ENCODE peak calls at places on chromosomes 4 and X, in four cellular contexts. X is WTC11, Z is K562, U is HepG2. I is an unnamed sample.

GRCh38 chr4:118398226-118399090 is 45.7 kb upstream of the PRSS12 start:
- DNase-seq in Z (no peak), U (no peak), X (no peak), I (peak)

GRCh38 chrX:150870487-150871340 is 27.8 kb downstream of the CD99L2 start:
- DNase-seq in X (no peak), U (no peak), Z (no peak), I (no peak)

GRCh38 chr4:41205854-41206460 is 8.4 kb downstream of the APBB2 start:
- DNase-seq in U (no peak), Z (no peak), X (no peak), I (no peak)

GRCh38 chrX:46754450-46755075 is 4.4 kb downstream of the SLC9A7 start:
- DNase-seq in X (peak), Z (no peak), U (no peak), I (peak)

GRCh38 chr4:61619528-61619927 is 419.4 kb downstream of the ADGRL3 start:
- DNase-seq in Z (no peak), X (no peak), U (no peak), I (no peak)

GRCh38 chr4:1238676-1239000 is 10.3 kb downstream of the CTBP1 start:
- DNase-seq in X (no peak), Z (no peak), U (no peak), I (no peak)

GRCh38 chrX:22135171-22135711 is 103.1 kb downstream of the PHEX start:
- DNase-seq in X (no peak), Z (no peak), U (no peak), I (no peak)

GRCh38 chrX:39542316-39542715 is 555.4 kb downstream of the BCOR start:
- DNase-seq in X (no peak), U (no peak), Z (no peak), I (no peak)

GRCh38 chrX:48937065-48937907 is 18.5 kb upstream of the PIM2 start:
- DNase-seq in X (peak), Z (peak), U (no peak), I (peak)

GRCh38 chr4:87502580-87503238 is 26.5 kb downstream of the SPARCL1 start:
- DNase-seq in Z (no peak), U (no peak), X (no peak), I (no peak)

GRCh38 chrX:111360839-111361238 is 51.2 kb downstream of the DCX start:
- DNase-seq in X (peak), Z (no peak), U (no peak), I (no peak)

GRCh38 chr4:41749650-41750049 is 1.1 kb upstream of the PHOX2B start:
- DNase-seq in U (no peak), X (no peak), Z (no peak), I (no peak)

GRCh38 chr4:16007471-16008095 is 44.6 kb upstream of the FGFBP2 start:
- DNase-seq in U (no peak), Z (no peak), X (no peak), I (no peak)

GRCh38 chr4:173231916-173232315 is 63.3 kb downstream of the GALNT7 start:
- DNase-seq in U (no peak), X (no peak), Z (peak), I (no peak)

GRCh38 chrX:116272328-116272727 is 101.8 kb downstream of the AGTR2 start:
- DNase-seq in U (no peak), Z (no peak), X (no peak), I (no peak)

GRCh38 chr4:185211035-185211434 is 1.6 kb downstream of the SNX25 start:
- DNase-seq in Z (no peak), U (no peak), X (no peak), I (no peak)

GRCh38 chrX:119693032-119693995 is at the start of gene SEPTIN6:
- DNase-seq in U (peak), X (peak), Z (peak), I (no peak)

GRCh38 chr4:159069922-159070321 is 33.0 kb upstream of the RAPGEF2 start:
- DNase-seq in U (no peak), X (no peak), Z (no peak), I (no peak)

GRCh38 chr4:108762559-108763225 is at the start of gene ETNPPL:
- DNase-seq in U (peak), Z (no peak), X (peak), I (no peak)

GRCh38 chr4:57147335-57148060 is 37.3 kb upstream of the IGFBP7 start:
- DNase-seq in X (no peak), Z (no peak), U (no peak), I (no peak)

GRCh38 chr4:76200771-76201224 is 12.8 kb downstream of the SCARB2 start:
- DNase-seq in X (no peak), U (peak), Z (no peak), I (no peak)

GRCh38 chr4:122617597-122618593 is 3.0 kb downstream of the IL21 start:
- DNase-seq in Z (no peak), X (no peak), U (no peak), I (no peak)

GRCh38 chr4:74365761-74366160 is 816 bp downstream of the EREG start:
- DNase-seq in U (no peak), X (peak), Z (peak), I (no peak)

GRCh38 chrX:68647156-68647957 is at the start of gene STARD8:
- DNase-seq in Z (peak), X (peak), U (peak), I (no peak)

GRCh38 chrX:108134724-108135123 is 43.1 kb downstream of the ATG4A start:
- DNase-seq in Z (no peak), X (peak), U (no peak), I (no peak)

GRCh38 chr4:54495091-54495490 is 162.7 kb upstream of the KIT start:
- DNase-seq in X (no peak), U (no peak), Z (no peak), I (no peak)

GRCh38 chr4:38673109-38673978 is 9.3 kb downstream of the KLF3 start:
- DNase-seq in X (peak), Z (peak), U (peak), I (no peak)

GRCh38 chrX:20452487-20452886 is 185.8 kb upstream of the RPS6KA3 start:
- DNase-seq in X (no peak), U (no peak), Z (no peak), I (no peak)

GRCh38 chr4:41256131-41256739 is 493 bp upstream of the UCHL1 start:
- DNase-seq in X (peak), U (no peak), Z (no peak), I (no peak)

DNA sequence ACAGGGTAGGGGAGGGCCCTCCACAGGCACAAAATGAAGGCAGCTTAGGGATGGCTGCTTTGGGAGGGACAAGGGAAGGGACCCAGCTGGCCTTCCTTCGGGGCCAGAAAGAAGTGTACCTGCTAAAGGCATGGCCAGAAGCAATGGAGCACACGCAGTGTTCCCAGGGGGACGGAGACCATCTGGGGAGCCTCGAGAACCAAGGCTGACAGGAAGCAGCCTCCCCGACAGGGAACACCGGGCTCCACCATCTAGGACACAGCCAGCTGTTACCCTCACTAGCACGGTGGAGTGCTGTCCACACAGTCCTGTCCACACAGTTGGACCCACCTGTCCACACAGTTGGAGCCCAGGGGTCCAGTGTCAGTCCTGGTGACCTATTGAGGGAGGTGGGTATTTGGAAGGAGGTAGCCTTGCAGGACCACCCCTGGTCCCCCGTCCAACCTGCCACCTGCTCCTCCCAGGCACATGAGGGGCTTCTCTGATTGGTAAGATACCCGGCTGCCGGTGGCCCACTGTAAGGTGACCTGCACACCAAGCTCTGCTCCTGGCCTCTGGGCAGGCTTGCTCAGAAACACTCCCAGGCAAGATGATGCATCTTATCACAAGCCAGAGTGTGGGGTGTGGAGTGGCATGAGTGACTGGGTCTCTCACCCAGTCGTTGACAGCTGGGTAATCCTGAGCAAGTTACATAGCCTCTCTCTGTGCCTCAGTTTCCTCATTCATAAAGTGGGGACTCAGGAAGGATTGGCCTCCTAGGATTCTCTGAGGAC is 20.5 kb upstream of the AFAP1 start:
- DNase-seq in Z (no peak), X (no peak), U (no peak), I (no peak)
- TF ChIP-seq TCF7 in Z (no peak), X (no peak), U (no peak), I (no peak)

GRCh38 chr4:7797330-7797729 is 142.3 kb downstream of the AFAP1 start:
- DNase-seq in U (no peak), X (no peak), Z (no peak), I (no peak)
- TF ChIP-seq TCF7 in U (no peak), X (no peak), Z (no peak), I (no peak)

GRCh38 chr4:156255608-156256007 is 301.9 kb upstream of the CTSO start:
- DNase-seq in Z (no peak), X (no peak), U (no peak), I (no peak)

GRCh38 chr4:156251373-156252065 is 297.9 kb upstream of the CTSO start:
- DNase-seq in Z (no peak), U (no peak), X (no peak), I (no peak)

GRCh38 chr4:156252300-156253016 is 298.8 kb upstream of the CTSO start:
- DNase-seq in Z (no peak), X (no peak), U (no peak), I (no peak)

GRCh38 chr4:156255205-156255604 is 301.5 kb upstream of the CTSO start:
- DNase-seq in X (no peak), Z (no peak), U (no peak), I (no peak)
- TF ChIP-seq TCF7 in X (no peak), Z (no peak), U (no peak), I (no peak)

GRCh38 chr4:5399790-5400421 is 308.5 kb downstream of the EVC2 start:
- DNase-seq in U (peak), X (peak), Z (peak), I (no peak)
- TF ChIP-seq TCF7 in U (no peak), X (no peak), Z (no peak), I (no peak)

DNA sequence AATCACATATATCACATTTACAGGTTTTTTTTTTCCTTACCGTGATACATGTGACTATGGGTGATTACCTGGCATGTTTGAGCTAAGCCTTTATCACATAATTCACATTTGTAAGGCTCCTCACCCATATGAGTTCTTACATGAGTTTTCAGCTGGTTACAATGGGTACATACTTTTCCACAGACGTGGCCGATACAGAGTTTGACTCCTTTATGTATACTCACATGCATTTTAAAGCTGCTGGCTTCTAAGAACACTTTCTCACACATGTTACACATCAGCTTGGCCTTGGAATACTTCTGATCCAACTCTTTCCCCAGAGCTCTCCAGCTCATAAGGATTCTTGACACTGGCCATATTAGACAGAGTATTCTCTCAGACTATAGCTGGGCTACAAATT is 66.3 kb downstream of the TAB3 start:
- DNase-seq in U (no peak), Z (peak), X (no peak), I (no peak)
- TF ChIP-seq TCF7 in U (no peak), Z (no peak), X (no peak), I (no peak)

DNA sequence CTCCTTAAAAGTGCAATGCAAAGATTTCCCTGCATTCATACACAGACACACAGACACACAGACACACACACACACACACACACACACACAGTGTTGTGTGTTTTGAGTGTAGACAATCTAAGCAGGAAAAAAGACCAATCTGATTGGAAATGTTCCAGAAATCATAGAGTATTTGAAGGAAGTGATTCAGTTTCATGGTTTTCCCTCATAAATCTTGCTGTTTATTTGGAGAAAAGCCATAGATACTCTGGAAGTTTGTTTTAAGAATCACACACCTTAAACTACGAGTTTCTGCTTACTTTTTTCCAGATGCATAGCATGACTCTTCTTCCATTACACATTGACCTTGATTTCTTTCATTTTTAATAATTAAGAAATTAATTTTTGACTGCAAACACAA is 298.5 kb upstream of the BMP3 start:
- DNase-seq in Z (no peak), X (no peak), U (no peak), I (no peak)
- TF ChIP-seq TCF7 in Z (no peak), X (no peak), U (no peak), I (no peak)